ENCODE peak calls at places on chromosomes 1 and 21, in seven cellular contexts. Z is mesenchymal stem cell, K is mesendoderm, T is IMR-90, I is H9, U is trophoblast cell, O is H1. C is an unnamed sample.

GRCh38 chr1:2583331-2583791 is 3.2 kb upstream of the PRXL2B start:
- DNase-seq in T (no peak), Z (no peak), I (no peak), U (no peak), O (no peak), K (peak), C (no peak)

GRCh38 chr21:45551316-45551715 is 9.1 kb upstream of the SLC19A1 start:
- DNase-seq in Z (peak), O (no peak), U (peak), I (no peak), T (peak), K (no peak), C (no peak)

GRCh38 chr1:210233495-210234253 is 1.1 kb downstream of the SERTAD4 start:
- DNase-seq in O (no peak), T (peak), I (peak), U (peak), Z (peak), K (peak), C (peak)

GRCh38 chr1:201885531-201886075 is 3.1 kb upstream of the SHISA4 start:
- DNase-seq in K (peak), U (peak), O (no peak), I (no peak), Z (peak), T (peak), C (no peak)

GRCh38 chr1:234604726-234605492 is 5.1 kb downstream of the IRF2BP2 start:
- DNase-seq in O (no peak), I (no peak), U (peak), Z (peak), T (peak), K (no peak), C (no peak)

GRCh38 chr1:1424623-1425229 is 3.6 kb upstream of the ANKRD65 start:
- DNase-seq in Z (no peak), O (no peak), I (no peak), K (no peak), T (no peak), U (peak), C (no peak)

GRCh38 chr1:117656202-117656641 is 50.4 kb downstream of the TENT5C start:
- DNase-seq in I (no peak), Z (no peak), T (no peak), K (no peak), U (no peak), O (no peak), C (no peak)

GRCh38 chr1:201298381-201299367 is 15.4 kb downstream of the PKP1 start:
- DNase-seq in T (no peak), Z (no peak), K (no peak), O (no peak), U (no peak), I (no peak), C (no peak)

GRCh38 chr1:168386949-168387586 is 106.4 kb downstream of the TBX19 start:
- DNase-seq in O (no peak), I (peak), Z (no peak), T (no peak), U (peak), K (peak), C (peak)

GRCh38 chr1:46248122-46248920 is 758 bp downstream of the RAD54L start:
- DNase-seq in O (no peak), T (no peak), U (no peak), K (peak), I (peak), Z (peak), C (peak)

GRCh38 chr1:62784509-62785365 is 805 bp downstream of the ATG4C start:
- DNase-seq in K (no peak), U (no peak), I (no peak), T (peak), O (no peak), Z (no peak), C (no peak)

GRCh38 chr1:203325004-203325417 is 19.7 kb downstream of the BTG2 start:
- DNase-seq in I (no peak), K (peak), T (no peak), Z (no peak), O (no peak), U (no peak), C (peak)

GRCh38 chr21:39444406-39445145 is 1.0 kb downstream of the LCA5L start:
- DNase-seq in U (peak), O (no peak), K (peak), T (peak), I (no peak), Z (peak), C (no peak)

GRCh38 chr1:5551274-5551966 is 440.8 kb downstream of the NPHP4 start:
- DNase-seq in Z (no peak), I (no peak), K (no peak), U (no peak), T (no peak), O (no peak), C (no peak)

GRCh38 chr1:174157157-174157806 is 2.0 kb upstream of the RABGAP1L start:
- DNase-seq in T (no peak), K (no peak), U (no peak), Z (no peak), O (no peak), I (no peak), C (no peak)

GRCh38 chr21:31351438-31351837 is 7.4 kb upstream of the TIAM1 start:
- DNase-seq in T (peak), I (no peak), U (peak), Z (peak), K (peak), O (peak), C (no peak)

GRCh38 chr1:29739176-29739575 is 502.9 kb downstream of the PTPRU start:
- DNase-seq in Z (no peak), U (no peak), I (no peak), T (no peak), O (no peak), K (no peak), C (no peak)

GRCh38 chr1:55131801-55132200 is 83.4 kb downstream of the USP24 start:
- DNase-seq in U (no peak), O (no peak), T (peak), Z (peak), I (no peak), K (no peak), C (no peak)

GRCh38 chr1:225700889-225701465 is 48.1 kb upstream of the ENAH start:
- DNase-seq in K (no peak), U (no peak), T (peak), I (no peak), Z (peak), O (no peak), C (no peak)

GRCh38 chr1:230370109-230370508 is 56.0 kb downstream of the PGBD5 start:
- DNase-seq in Z (no peak), O (no peak), I (no peak), U (no peak), K (no peak), T (no peak), C (no peak)
- H4K8ac ChIP-seq in Z (no peak), O (no peak), I (no peak), U (no peak), K (no peak), T (no peak), C (no peak)

GRCh38 chr1:186900539-186901237 is 71.9 kb downstream of the PLA2G4A start:
- DNase-seq in K (no peak), O (no peak), U (no peak), I (no peak), T (no peak), Z (no peak), C (no peak)
- H2AK5ac ChIP-seq in K (no peak), O (no peak), U (no peak), I (no peak), T (no peak), Z (no peak), C (no peak)

DNA sequence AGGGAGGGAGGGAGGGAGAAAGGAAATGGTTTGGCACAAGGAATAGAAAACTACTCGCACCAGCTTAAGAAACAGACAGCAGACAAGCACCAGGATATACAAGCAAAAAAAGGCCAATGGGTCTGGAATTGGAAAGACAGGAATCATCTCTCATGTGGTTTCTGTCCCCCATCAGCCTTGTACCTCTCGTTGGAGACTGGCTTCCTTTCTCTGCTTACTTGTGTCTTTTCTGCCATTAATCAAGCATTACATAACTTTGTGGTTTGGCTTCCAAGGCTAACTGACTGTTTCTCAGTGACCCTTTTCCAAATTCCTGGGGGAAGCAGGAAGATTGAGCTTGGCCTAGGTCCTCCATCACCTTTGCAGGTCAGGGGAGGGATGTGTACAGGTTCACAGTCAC is 11.8 kb upstream of the RALGPS2 start:
- DNase-seq in I (no peak), Z (peak), O (no peak), K (no peak), U (no peak), T (no peak), C (no peak)
- H4K8ac ChIP-seq in I (no peak), Z (no peak), O (no peak), K (no peak), U (no peak), T (no peak), C (no peak)

GRCh38 chr1:230191079-230191478 is 124.0 kb downstream of the GALNT2 start:
- DNase-seq in Z (peak), K (no peak), T (peak), U (peak), O (no peak), I (no peak), C (no peak)
- H2AK5ac ChIP-seq in Z (no peak), K (no peak), T (no peak), U (no peak), O (no peak), I (no peak), C (no peak)

GRCh38 chr1:182643699-182644098 is 39.5 kb upstream of the RGS16 start:
- DNase-seq in O (no peak), I (no peak), K (no peak), U (peak), Z (no peak), T (no peak), C (no peak)

GRCh38 chr1:182646739-182647138 is 37.6 kb downstream of the RGS8 start:
- DNase-seq in T (no peak), I (no peak), K (no peak), U (no peak), O (no peak), Z (no peak), C (no peak)

GRCh38 chr1:182641561-182641960 is 37.4 kb upstream of the RGS16 start:
- DNase-seq in Z (no peak), T (no peak), O (no peak), I (no peak), K (no peak), U (no peak), C (no peak)

GRCh38 chr1:182644863-182645262 is 39.5 kb downstream of the RGS8 start:
- DNase-seq in T (no peak), U (no peak), I (no peak), Z (no peak), K (no peak), O (no peak), C (no peak)

GRCh38 chr1:182642461-182642860 is 38.3 kb upstream of the RGS16 start:
- DNase-seq in O (no peak), K (no peak), T (no peak), I (no peak), Z (no peak), U (no peak), C (no peak)
- H4K8ac ChIP-seq in O (no peak), K (no peak), T (no peak), I (no peak), Z (no peak), U (no peak), C (no peak)

DNA sequence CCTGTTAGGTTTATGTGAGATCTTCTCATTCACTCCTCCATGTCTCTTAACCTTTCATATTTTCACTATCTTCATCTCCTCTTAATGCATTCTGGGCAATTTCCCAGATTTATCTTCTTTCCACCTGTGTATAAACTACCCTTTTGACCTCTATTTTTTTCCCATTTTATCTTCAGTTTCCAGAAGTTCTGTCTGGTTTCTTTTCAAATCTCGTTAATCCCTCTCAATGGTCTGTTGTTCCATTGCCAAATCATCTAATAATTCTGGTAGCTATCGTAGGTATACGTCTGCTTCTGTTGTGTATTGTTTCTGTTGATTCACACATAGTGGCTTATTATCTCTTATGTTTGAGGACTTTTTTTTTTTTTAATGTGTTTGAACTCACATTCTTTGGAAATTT is 25.7 kb upstream of the HYI start:
- DNase-seq in K (no peak), U (no peak), I (no peak), Z (no peak), T (no peak), O (no peak), C (no peak)
- H2AK5ac ChIP-seq in K (no peak), U (no peak), I (no peak), Z (no peak), T (no peak), O (no peak), C (no peak)

GRCh38 chr1:47731730-47732129 is 265.5 kb downstream of the TRABD2B start:
- DNase-seq in Z (no peak), U (no peak), K (no peak), O (no peak), I (no peak), T (no peak), C (no peak)
- H4K8ac ChIP-seq in Z (no peak), U (no peak), K (no peak), O (no peak), I (no peak), T (no peak), C (no peak)

GRCh38 chr1:20323613-20323920 is 32.9 kb downstream of the VWA5B1 start:
- DNase-seq in I (no peak), U (no peak), Z (no peak), O (no peak), T (peak), K (no peak), C (no peak)

GRCh38 chr1:20327467-20327866 is 36.8 kb downstream of the VWA5B1 start:
- DNase-seq in O (no peak), T (no peak), Z (no peak), K (no peak), I (no peak), U (no peak), C (no peak)

GRCh38 chr1:20324704-20325406 is 34.2 kb downstream of the VWA5B1 start:
- DNase-seq in Z (no peak), I (no peak), O (no peak), U (no peak), T (no peak), K (no peak), C (no peak)

GRCh38 chr1:20325844-20326323 is 35.2 kb downstream of the VWA5B1 start:
- DNase-seq in T (peak), I (no peak), O (no peak), Z (no peak), K (no peak), U (no peak), C (no peak)

GRCh38 chr1:20325407-20325737 is 34.7 kb downstream of the VWA5B1 start:
- DNase-seq in K (no peak), O (no peak), I (no peak), U (no peak), T (no peak), Z (no peak), C (no peak)
- H2AK5ac ChIP-seq in K (no peak), O (no peak), I (no peak), U (no peak), T (no peak), Z (no peak), C (no peak)

GRCh38 chr1:96882096-96882495 is 160.5 kb downstream of the PTBP2 start:
- DNase-seq in O (no peak), T (no peak), U (peak), K (no peak), Z (no peak), I (no peak), C (no peak)
- H4K8ac ChIP-seq in O (no peak), T (no peak), U (no peak), K (no peak), Z (no peak), I (no peak), C (no peak)

DNA sequence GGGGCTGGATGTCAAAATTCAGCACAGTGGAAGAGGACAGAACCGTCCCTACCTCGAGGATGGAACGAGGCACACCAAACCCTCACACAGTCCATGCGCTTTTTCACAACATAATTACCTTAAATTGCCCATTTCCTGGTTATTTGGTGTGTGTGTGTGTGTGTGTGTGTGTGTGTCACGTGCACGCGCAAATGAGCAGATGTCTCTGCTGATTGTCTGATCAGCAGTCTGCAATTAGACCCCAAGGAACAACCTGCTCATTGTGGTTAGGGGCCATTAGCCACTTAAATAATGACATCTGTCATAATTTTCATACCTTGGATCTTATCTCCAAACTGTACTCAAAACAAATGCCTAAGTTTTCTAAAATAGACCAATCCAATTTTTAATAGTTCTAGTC is 23.2 kb downstream of the AVPR1B start:
- DNase-seq in T (no peak), Z (no peak), U (peak), I (no peak), K (no peak), O (no peak), C (no peak)
- H2AK5ac ChIP-seq in T (no peak), Z (no peak), U (no peak), I (no peak), K (no peak), O (no peak), C (no peak)

C was measured in neuronal stem cell.